ENCODE peak calls at places on chromosomes 13 and 19, in seven cellular contexts. One of them, this sample, is unnamed.

GRCh38 chr19:32605544-32605943 is 24.6 kb downstream of the PDCD5 start:
- DNase-seq in OCI-LY7: no peak
- DNase-seq in T-helper 9 cell: no peak
- DNase-seq in stimulated activated CD4-positive, alpha-beta T cell treated with anti-CD3 and anti-CD28 coated beads, Interleukin-1b, Interleukin-23, amount 100 ng/mL, for 1 hour: no peak
- DNase-seq in NCI-H82: no peak
- DNase-seq in GM04504: no peak
- DNase-seq in activated naive CD4-positive, alpha-beta T cell: no peak
- DNase-seq in this sample: no peak

GRCh38 chr13:63481334-63481733 is 2065.7 kb upstream of the PCDH20 start:
- DNase-seq in T-helper 9 cell: no peak
- DNase-seq in OCI-LY7: no peak
- DNase-seq in NCI-H82: peak
- DNase-seq in stimulated activated CD4-positive, alpha-beta T cell treated with anti-CD3 and anti-CD28 coated beads, Interleukin-1b, Interleukin-23, amount 100 ng/mL, for 1 hour: no peak
- DNase-seq in GM04504: peak
- DNase-seq in activated naive CD4-positive, alpha-beta T cell: no peak
- DNase-seq in this sample: no peak

GRCh38 chr19:21566073-21566472 is 60.7 kb downstream of the ZNF429 start:
- DNase-seq in NCI-H82: peak
- DNase-seq in GM04504: no peak
- DNase-seq in stimulated activated CD4-positive, alpha-beta T cell treated with anti-CD3 and anti-CD28 coated beads, Interleukin-1b, Interleukin-23, amount 100 ng/mL, for 1 hour: no peak
- DNase-seq in T-helper 9 cell: no peak
- DNase-seq in OCI-LY7: no peak
- DNase-seq in activated naive CD4-positive, alpha-beta T cell: no peak
- DNase-seq in this sample: no peak

GRCh38 chr19:3269972-3270667 is 45.7 kb downstream of the CELF5 start:
- DNase-seq in GM04504: no peak
- DNase-seq in stimulated activated CD4-positive, alpha-beta T cell treated with anti-CD3 and anti-CD28 coated beads, Interleukin-1b, Interleukin-23, amount 100 ng/mL, for 1 hour: no peak
- DNase-seq in OCI-LY7: no peak
- DNase-seq in NCI-H82: no peak
- DNase-seq in T-helper 9 cell: no peak
- DNase-seq in activated naive CD4-positive, alpha-beta T cell: no peak
- DNase-seq in this sample: no peak

GRCh38 chr13:110689041-110689440 is 16.9 kb downstream of the CARS2 start:
- DNase-seq in T-helper 9 cell: no peak
- DNase-seq in stimulated activated CD4-positive, alpha-beta T cell treated with anti-CD3 and anti-CD28 coated beads, Interleukin-1b, Interleukin-23, amount 100 ng/mL, for 1 hour: no peak
- DNase-seq in NCI-H82: no peak
- DNase-seq in GM04504: no peak
- DNase-seq in activated naive CD4-positive, alpha-beta T cell: no peak
- DNase-seq in OCI-LY7: no peak
- DNase-seq in this sample: no peak

GRCh38 chr19:1312732-1313694 is 27.3 kb downstream of the EFNA2 start:
- DNase-seq in GM04504: peak
- DNase-seq in NCI-H82: no peak
- DNase-seq in OCI-LY7: no peak
- DNase-seq in stimulated activated CD4-positive, alpha-beta T cell treated with anti-CD3 and anti-CD28 coated beads, Interleukin-1b, Interleukin-23, amount 100 ng/mL, for 1 hour: no peak
- DNase-seq in activated naive CD4-positive, alpha-beta T cell: no peak
- DNase-seq in T-helper 9 cell: no peak
- DNase-seq in this sample: no peak

GRCh38 chr13:97423300-97424045 is 10.5 kb upstream of the RAP2A start:
- DNase-seq in OCI-LY7: no peak
- DNase-seq in activated naive CD4-positive, alpha-beta T cell: no peak
- DNase-seq in stimulated activated CD4-positive, alpha-beta T cell treated with anti-CD3 and anti-CD28 coated beads, Interleukin-1b, Interleukin-23, amount 100 ng/mL, for 1 hour: no peak
- DNase-seq in NCI-H82: no peak
- DNase-seq in GM04504: no peak
- DNase-seq in T-helper 9 cell: no peak
- DNase-seq in this sample: peak

GRCh38 chr13:103961784-103962183 is 895.6 kb upstream of the SLC10A2 start:
- DNase-seq in T-helper 9 cell: no peak
- DNase-seq in OCI-LY7: no peak
- DNase-seq in NCI-H82: no peak
- DNase-seq in activated naive CD4-positive, alpha-beta T cell: no peak
- DNase-seq in stimulated activated CD4-positive, alpha-beta T cell treated with anti-CD3 and anti-CD28 coated beads, Interleukin-1b, Interleukin-23, amount 100 ng/mL, for 1 hour: no peak
- DNase-seq in GM04504: no peak
- DNase-seq in this sample: no peak

GRCh38 chr19:3570619-3571018 is 2.1 kb upstream of the HMG20B start:
- DNase-seq in GM04504: no peak
- DNase-seq in stimulated activated CD4-positive, alpha-beta T cell treated with anti-CD3 and anti-CD28 coated beads, Interleukin-1b, Interleukin-23, amount 100 ng/mL, for 1 hour: no peak
- DNase-seq in NCI-H82: no peak
- DNase-seq in OCI-LY7: no peak
- DNase-seq in activated naive CD4-positive, alpha-beta T cell: no peak
- DNase-seq in T-helper 9 cell: no peak
- DNase-seq in this sample: peak

GRCh38 chr13:106349080-106349841 is 186.2 kb downstream of the EFNB2 start:
- DNase-seq in T-helper 9 cell: no peak
- DNase-seq in GM04504: no peak
- DNase-seq in activated naive CD4-positive, alpha-beta T cell: no peak
- DNase-seq in stimulated activated CD4-positive, alpha-beta T cell treated with anti-CD3 and anti-CD28 coated beads, Interleukin-1b, Interleukin-23, amount 100 ng/mL, for 1 hour: no peak
- DNase-seq in NCI-H82: peak
- DNase-seq in OCI-LY7: no peak
- DNase-seq in this sample: peak

GRCh38 chr19:10984166-10984735 is 23.4 kb downstream of the SMARCA4 start:
- DNase-seq in stimulated activated CD4-positive, alpha-beta T cell treated with anti-CD3 and anti-CD28 coated beads, Interleukin-1b, Interleukin-23, amount 100 ng/mL, for 1 hour: no peak
- DNase-seq in OCI-LY7: no peak
- DNase-seq in NCI-H82: no peak
- DNase-seq in GM04504: no peak
- DNase-seq in activated naive CD4-positive, alpha-beta T cell: no peak
- DNase-seq in T-helper 9 cell: no peak
- DNase-seq in this sample: no peak

GRCh38 chr13:100275746-100276145 is 186.9 kb downstream of the PCCA start:
- DNase-seq in GM04504: no peak
- DNase-seq in T-helper 9 cell: no peak
- DNase-seq in stimulated activated CD4-positive, alpha-beta T cell treated with anti-CD3 and anti-CD28 coated beads, Interleukin-1b, Interleukin-23, amount 100 ng/mL, for 1 hour: no peak
- DNase-seq in OCI-LY7: no peak
- DNase-seq in NCI-H82: no peak
- DNase-seq in activated naive CD4-positive, alpha-beta T cell: no peak
- DNase-seq in this sample: no peak

GRCh38 chr13:23820530-23820929 is 68.7 kb downstream of the MIPEP start:
- DNase-seq in GM04504: no peak
- DNase-seq in stimulated activated CD4-positive, alpha-beta T cell treated with anti-CD3 and anti-CD28 coated beads, Interleukin-1b, Interleukin-23, amount 100 ng/mL, for 1 hour: no peak
- DNase-seq in activated naive CD4-positive, alpha-beta T cell: no peak
- DNase-seq in OCI-LY7: no peak
- DNase-seq in NCI-H82: no peak
- DNase-seq in T-helper 9 cell: no peak
- DNase-seq in this sample: no peak

GRCh38 chr13:114269281-114269770 is 12.1 kb upstream of the UPF3A start:
- DNase-seq in stimulated activated CD4-positive, alpha-beta T cell treated with anti-CD3 and anti-CD28 coated beads, Interleukin-1b, Interleukin-23, amount 100 ng/mL, for 1 hour: no peak
- DNase-seq in NCI-H82: no peak
- DNase-seq in activated naive CD4-positive, alpha-beta T cell: no peak
- DNase-seq in GM04504: no peak
- DNase-seq in T-helper 9 cell: no peak
- DNase-seq in OCI-LY7: no peak
- DNase-seq in this sample: no peak

GRCh38 chr19:54485846-54486245 is 12.8 kb upstream of the CDC42EP5 start:
- DNase-seq in T-helper 9 cell: no peak
- DNase-seq in activated naive CD4-positive, alpha-beta T cell: no peak
- DNase-seq in OCI-LY7: no peak
- DNase-seq in stimulated activated CD4-positive, alpha-beta T cell treated with anti-CD3 and anti-CD28 coated beads, Interleukin-1b, Interleukin-23, amount 100 ng/mL, for 1 hour: no peak
- DNase-seq in GM04504: no peak
- DNase-seq in NCI-H82: no peak
- DNase-seq in this sample: no peak

GRCh38 chr19:48543121-48543710 is 8.8 kb upstream of the SULT2B1 start:
- DNase-seq in NCI-H82: no peak
- DNase-seq in OCI-LY7: no peak
- DNase-seq in stimulated activated CD4-positive, alpha-beta T cell treated with anti-CD3 and anti-CD28 coated beads, Interleukin-1b, Interleukin-23, amount 100 ng/mL, for 1 hour: no peak
- DNase-seq in activated naive CD4-positive, alpha-beta T cell: no peak
- DNase-seq in GM04504: no peak
- DNase-seq in T-helper 9 cell: no peak
- DNase-seq in this sample: no peak

GRCh38 chr13:42574011-42574410 is at the start of gene TNFSF11:
- DNase-seq in activated naive CD4-positive, alpha-beta T cell: no peak
- DNase-seq in OCI-LY7: no peak
- DNase-seq in T-helper 9 cell: no peak
- DNase-seq in NCI-H82: peak
- DNase-seq in stimulated activated CD4-positive, alpha-beta T cell treated with anti-CD3 and anti-CD28 coated beads, Interleukin-1b, Interleukin-23, amount 100 ng/mL, for 1 hour: no peak
- DNase-seq in GM04504: no peak
- DNase-seq in this sample: no peak

GRCh38 chr13:28470286-28470685 is 24.6 kb downstream of the FLT1 start:
- DNase-seq in activated naive CD4-positive, alpha-beta T cell: no peak
- DNase-seq in T-helper 9 cell: no peak
- DNase-seq in GM04504: no peak
- DNase-seq in NCI-H82: no peak
- DNase-seq in OCI-LY7: no peak
- DNase-seq in stimulated activated CD4-positive, alpha-beta T cell treated with anti-CD3 and anti-CD28 coated beads, Interleukin-1b, Interleukin-23, amount 100 ng/mL, for 1 hour: no peak
- DNase-seq in this sample: no peak

GRCh38 chr19:8575467-8575997 is 1.7 kb downstream of the MYO1F start:
- DNase-seq in activated naive CD4-positive, alpha-beta T cell: peak
- DNase-seq in T-helper 9 cell: peak
- DNase-seq in OCI-LY7: no peak
- DNase-seq in stimulated activated CD4-positive, alpha-beta T cell treated with anti-CD3 and anti-CD28 coated beads, Interleukin-1b, Interleukin-23, amount 100 ng/mL, for 1 hour: no peak
- DNase-seq in NCI-H82: no peak
- DNase-seq in GM04504: no peak
- DNase-seq in this sample: no peak

GRCh38 chr13:49690133-49690989 is 925 bp downstream of the EBPL start:
- DNase-seq in activated naive CD4-positive, alpha-beta T cell: no peak
- DNase-seq in T-helper 9 cell: no peak
- DNase-seq in NCI-H82: peak
- DNase-seq in GM04504: no peak
- DNase-seq in stimulated activated CD4-positive, alpha-beta T cell treated with anti-CD3 and anti-CD28 coated beads, Interleukin-1b, Interleukin-23, amount 100 ng/mL, for 1 hour: no peak
- DNase-seq in OCI-LY7: no peak
- DNase-seq in this sample: no peak

GRCh38 chr13:51912091-51912490 is 50.3 kb downstream of the CCDC70 start:
- DNase-seq in activated naive CD4-positive, alpha-beta T cell: no peak
- DNase-seq in T-helper 9 cell: no peak
- DNase-seq in OCI-LY7: peak
- DNase-seq in stimulated activated CD4-positive, alpha-beta T cell treated with anti-CD3 and anti-CD28 coated beads, Interleukin-1b, Interleukin-23, amount 100 ng/mL, for 1 hour: no peak
- DNase-seq in NCI-H82: no peak
- DNase-seq in GM04504: no peak
- DNase-seq in this sample: peak

GRCh38 chr13:33519561-33520479 is 234.3 kb upstream of the STARD13 start:
- DNase-seq in GM04504: peak
- DNase-seq in activated naive CD4-positive, alpha-beta T cell: no peak
- DNase-seq in T-helper 9 cell: no peak
- DNase-seq in stimulated activated CD4-positive, alpha-beta T cell treated with anti-CD3 and anti-CD28 coated beads, Interleukin-1b, Interleukin-23, amount 100 ng/mL, for 1 hour: no peak
- DNase-seq in OCI-LY7: no peak
- DNase-seq in NCI-H82: peak
- DNase-seq in this sample: no peak

GRCh38 chr13:111202745-111203144 is 87.6 kb downstream of the ARHGEF7 start:
- DNase-seq in stimulated activated CD4-positive, alpha-beta T cell treated with anti-CD3 and anti-CD28 coated beads, Interleukin-1b, Interleukin-23, amount 100 ng/mL, for 1 hour: no peak
- DNase-seq in GM04504: no peak
- DNase-seq in activated naive CD4-positive, alpha-beta T cell: no peak
- DNase-seq in T-helper 9 cell: no peak
- DNase-seq in OCI-LY7: peak
- DNase-seq in NCI-H82: peak
- DNase-seq in this sample: no peak